ENCODE peak calls at places on chromosome 9, in seven cellular contexts. One of them, this sample, is unnamed.
A peak's percentile ranks its signal among the peaks of the same experiment; 100 is the strongest.

GRCh38 chr9:94995294-94995693 is 268.8 kb downstream of the AOPEP start:
- DNase-seq in GM03348: no peak
- DNase-seq in iPS-NIHi11: no peak
- DNase-seq in activated CD4-positive, alpha-beta T cell treated with anti-CD3 and anti-CD28 coated beads, Interleukin-2, amount 10 ng/mL, durations not matched to agents 7 days and 5 days: no peak
- DNase-seq in SW 1271: no peak
- DNase-seq in A549: no peak
- DNase-seq in RPMI8226: no peak
- DNase-seq in this sample: no peak

GRCh38 chr9:6915635-6916034 is 157.9 kb downstream of the KDM4C start:
- DNase-seq in activated CD4-positive, alpha-beta T cell treated with anti-CD3 and anti-CD28 coated beads, Interleukin-2, amount 10 ng/mL, durations not matched to agents 7 days and 5 days: no peak
- DNase-seq in SW 1271: no peak
- DNase-seq in A549: no peak
- DNase-seq in GM03348: no peak
- DNase-seq in RPMI8226: no peak
- DNase-seq in iPS-NIHi11: peak; percentile 27
- DNase-seq in this sample: no peak

GRCh38 chr9:4301302-4301701 is 1.4 kb upstream of the GLIS3 start:
- DNase-seq in activated CD4-positive, alpha-beta T cell treated with anti-CD3 and anti-CD28 coated beads, Interleukin-2, amount 10 ng/mL, durations not matched to agents 7 days and 5 days: no peak
- DNase-seq in A549: no peak
- DNase-seq in iPS-NIHi11: no peak
- DNase-seq in RPMI8226: no peak
- DNase-seq in SW 1271: no peak
- DNase-seq in GM03348: peak; percentile 48
- DNase-seq in this sample: peak; percentile 29

GRCh38 chr9:89149726-89150125 is 28.9 kb downstream of the SHC3 start:
- DNase-seq in GM03348: peak; percentile 61
- DNase-seq in SW 1271: no peak
- DNase-seq in activated CD4-positive, alpha-beta T cell treated with anti-CD3 and anti-CD28 coated beads, Interleukin-2, amount 10 ng/mL, durations not matched to agents 7 days and 5 days: no peak
- DNase-seq in A549: peak; percentile 24
- DNase-seq in iPS-NIHi11: no peak
- DNase-seq in RPMI8226: no peak
- DNase-seq in this sample: peak; percentile 4

GRCh38 chr9:114184071-114184470 is 28.7 kb downstream of the COL27A1 start:
- DNase-seq in iPS-NIHi11: no peak
- DNase-seq in activated CD4-positive, alpha-beta T cell treated with anti-CD3 and anti-CD28 coated beads, Interleukin-2, amount 10 ng/mL, durations not matched to agents 7 days and 5 days: no peak
- DNase-seq in A549: no peak
- DNase-seq in RPMI8226: no peak
- DNase-seq in GM03348: peak; percentile 42
- DNase-seq in SW 1271: no peak
- DNase-seq in this sample: no peak

GRCh38 chr9:86942352-86943222 is 4.7 kb downstream of the GAS1 start:
- DNase-seq in A549: no peak
- DNase-seq in GM03348: no peak
- DNase-seq in activated CD4-positive, alpha-beta T cell treated with anti-CD3 and anti-CD28 coated beads, Interleukin-2, amount 10 ng/mL, durations not matched to agents 7 days and 5 days: no peak
- DNase-seq in RPMI8226: no peak
- DNase-seq in SW 1271: no peak
- DNase-seq in iPS-NIHi11: no peak
- DNase-seq in this sample: no peak

GRCh38 chr9:3497406-3497805 is 28.4 kb downstream of the RFX3 start:
- DNase-seq in A549: no peak
- DNase-seq in iPS-NIHi11: no peak
- DNase-seq in RPMI8226: no peak
- DNase-seq in SW 1271: no peak
- DNase-seq in activated CD4-positive, alpha-beta T cell treated with anti-CD3 and anti-CD28 coated beads, Interleukin-2, amount 10 ng/mL, durations not matched to agents 7 days and 5 days: no peak
- DNase-seq in GM03348: peak; percentile 30
- DNase-seq in this sample: no peak

GRCh38 chr9:98906273-98907040 is 37.2 kb upstream of the COL15A1 start:
- DNase-seq in SW 1271: no peak
- DNase-seq in iPS-NIHi11: no peak
- DNase-seq in GM03348: no peak
- DNase-seq in activated CD4-positive, alpha-beta T cell treated with anti-CD3 and anti-CD28 coated beads, Interleukin-2, amount 10 ng/mL, durations not matched to agents 7 days and 5 days: no peak
- DNase-seq in A549: no peak
- DNase-seq in RPMI8226: peak; percentile 30
- DNase-seq in this sample: no peak

GRCh38 chr9:109225629-109226028 is 58.6 kb upstream of the FRRS1L start:
- DNase-seq in A549: no peak
- DNase-seq in SW 1271: no peak
- DNase-seq in RPMI8226: no peak
- DNase-seq in activated CD4-positive, alpha-beta T cell treated with anti-CD3 and anti-CD28 coated beads, Interleukin-2, amount 10 ng/mL, durations not matched to agents 7 days and 5 days: no peak
- DNase-seq in iPS-NIHi11: no peak
- DNase-seq in GM03348: no peak
- DNase-seq in this sample: no peak

GRCh38 chr9:136858844-136859757 is 7.0 kb downstream of the MAMDC4 start:
- DNase-seq in iPS-NIHi11: no peak
- DNase-seq in GM03348: peak; percentile 49
- DNase-seq in activated CD4-positive, alpha-beta T cell treated with anti-CD3 and anti-CD28 coated beads, Interleukin-2, amount 10 ng/mL, durations not matched to agents 7 days and 5 days: no peak
- DNase-seq in SW 1271: no peak
- DNase-seq in A549: no peak
- DNase-seq in RPMI8226: no peak
- DNase-seq in this sample: no peak

GRCh38 chr9:36398745-36399144 is 1.3 kb downstream of the RNF38 start:
- DNase-seq in activated CD4-positive, alpha-beta T cell treated with anti-CD3 and anti-CD28 coated beads, Interleukin-2, amount 10 ng/mL, durations not matched to agents 7 days and 5 days: no peak
- DNase-seq in iPS-NIHi11: no peak
- DNase-seq in GM03348: peak; percentile 74
- DNase-seq in RPMI8226: no peak
- DNase-seq in SW 1271: no peak
- DNase-seq in A549: no peak
- DNase-seq in this sample: peak; percentile 6

GRCh38 chr9:115018547-115019435 is 88.4 kb upstream of the TNFSF8 start:
- DNase-seq in iPS-NIHi11: no peak
- DNase-seq in A549: no peak
- DNase-seq in SW 1271: no peak
- DNase-seq in GM03348: peak; percentile 62
- DNase-seq in RPMI8226: no peak
- DNase-seq in activated CD4-positive, alpha-beta T cell treated with anti-CD3 and anti-CD28 coated beads, Interleukin-2, amount 10 ng/mL, durations not matched to agents 7 days and 5 days: no peak
- DNase-seq in this sample: peak; percentile 77

GRCh38 chr9:136439550-136440408 is at the start of gene INPP5E:
- DNase-seq in A549: peak; percentile 79
- DNase-seq in GM03348: peak; percentile 98
- DNase-seq in iPS-NIHi11: peak; percentile 100
- DNase-seq in SW 1271: no peak
- DNase-seq in RPMI8226: peak; percentile 88
- DNase-seq in activated CD4-positive, alpha-beta T cell treated with anti-CD3 and anti-CD28 coated beads, Interleukin-2, amount 10 ng/mL, durations not matched to agents 7 days and 5 days: peak; percentile 78
- DNase-seq in this sample: peak; percentile 55

GRCh38 chr9:16342621-16343020 is 527.8 kb downstream of the BNC2 start:
- DNase-seq in SW 1271: no peak
- DNase-seq in iPS-NIHi11: no peak
- DNase-seq in A549: no peak
- DNase-seq in GM03348: no peak
- DNase-seq in RPMI8226: no peak
- DNase-seq in activated CD4-positive, alpha-beta T cell treated with anti-CD3 and anti-CD28 coated beads, Interleukin-2, amount 10 ng/mL, durations not matched to agents 7 days and 5 days: no peak
- DNase-seq in this sample: no peak

GRCh38 chr9:31776471-31776870 is 608.0 kb upstream of the ACO1 start:
- DNase-seq in GM03348: no peak
- DNase-seq in A549: no peak
- DNase-seq in iPS-NIHi11: no peak
- DNase-seq in RPMI8226: no peak
- DNase-seq in SW 1271: no peak
- DNase-seq in activated CD4-positive, alpha-beta T cell treated with anti-CD3 and anti-CD28 coated beads, Interleukin-2, amount 10 ng/mL, durations not matched to agents 7 days and 5 days: no peak
- DNase-seq in this sample: no peak

GRCh38 chr9:133558191-133559126 is 24.0 kb downstream of the ADAMTSL2 start:
- DNase-seq in A549: peak; percentile 44
- DNase-seq in GM03348: peak; percentile 92
- DNase-seq in RPMI8226: no peak
- DNase-seq in iPS-NIHi11: peak; percentile 67
- DNase-seq in activated CD4-positive, alpha-beta T cell treated with anti-CD3 and anti-CD28 coated beads, Interleukin-2, amount 10 ng/mL, durations not matched to agents 7 days and 5 days: no peak
- DNase-seq in SW 1271: no peak
- DNase-seq in this sample: peak; percentile 83

GRCh38 chr9:101628173-101628572 is 33.4 kb upstream of the PPP3R2 start:
- DNase-seq in RPMI8226: no peak
- DNase-seq in A549: no peak
- DNase-seq in SW 1271: no peak
- DNase-seq in GM03348: peak; percentile 26
- DNase-seq in iPS-NIHi11: no peak
- DNase-seq in activated CD4-positive, alpha-beta T cell treated with anti-CD3 and anti-CD28 coated beads, Interleukin-2, amount 10 ng/mL, durations not matched to agents 7 days and 5 days: no peak
- DNase-seq in this sample: no peak

GRCh38 chr9:109600142-109600541 is 102.0 kb upstream of the PTPN3 start:
- DNase-seq in SW 1271: no peak
- DNase-seq in A549: no peak
- DNase-seq in RPMI8226: no peak
- DNase-seq in GM03348: peak; percentile 52
- DNase-seq in iPS-NIHi11: no peak
- DNase-seq in activated CD4-positive, alpha-beta T cell treated with anti-CD3 and anti-CD28 coated beads, Interleukin-2, amount 10 ng/mL, durations not matched to agents 7 days and 5 days: no peak
- DNase-seq in this sample: peak; percentile 71

GRCh38 chr9:12091865-12092527 is 601.2 kb upstream of the TYRP1 start:
- DNase-seq in SW 1271: no peak
- DNase-seq in A549: no peak
- DNase-seq in iPS-NIHi11: peak; percentile 9
- DNase-seq in activated CD4-positive, alpha-beta T cell treated with anti-CD3 and anti-CD28 coated beads, Interleukin-2, amount 10 ng/mL, durations not matched to agents 7 days and 5 days: no peak
- DNase-seq in RPMI8226: no peak
- DNase-seq in GM03348: no peak
- DNase-seq in this sample: no peak

GRCh38 chr9:132590318-132591182 is 8.1 kb downstream of the BARHL1 start:
- DNase-seq in GM03348: peak; percentile 35
- DNase-seq in activated CD4-positive, alpha-beta T cell treated with anti-CD3 and anti-CD28 coated beads, Interleukin-2, amount 10 ng/mL, durations not matched to agents 7 days and 5 days: no peak
- DNase-seq in iPS-NIHi11: peak; percentile 53
- DNase-seq in SW 1271: no peak
- DNase-seq in RPMI8226: no peak
- DNase-seq in A549: no peak
- DNase-seq in this sample: no peak

GRCh38 chr9:18771018-18771417 is 262.0 kb downstream of the SAXO1 start:
- DNase-seq in activated CD4-positive, alpha-beta T cell treated with anti-CD3 and anti-CD28 coated beads, Interleukin-2, amount 10 ng/mL, durations not matched to agents 7 days and 5 days: no peak
- DNase-seq in iPS-NIHi11: no peak
- DNase-seq in GM03348: no peak
- DNase-seq in SW 1271: no peak
- DNase-seq in A549: no peak
- DNase-seq in RPMI8226: no peak
- DNase-seq in this sample: no peak

This sample was measured in SJSA1.